ENCODE peak calls at places on chromosomes 13 and 19, in nine cellular contexts. B, R, V, P, Z, T, S, N and Y are unnamed samples.
A peak's percentile ranks its signal among the peaks of the same experiment; 100 is the strongest.

GRCh38 chr19:14550201-14550754 is 20.9 kb downstream of the TECR start:
- DNase-seq in B (no peak), R (no peak), V (no peak), P (no peak), Z (no peak), T (no peak), S (no peak), N (peak; percentile 96), Y (no peak)

GRCh38 chr13:92158335-92158734 is 759.9 kb downstream of the GPC5 start:
- DNase-seq in B (peak; percentile 79), R (no peak), V (no peak), P (no peak), Z (no peak), T (no peak), S (no peak), N (no peak), Y (no peak)

GRCh38 chr13:73040968-73041580 is 17.7 kb upstream of the KLF5 start:
- DNase-seq in B (no peak), R (no peak), V (no peak), P (no peak), Z (no peak), T (no peak), S (no peak), N (no peak), Y (no peak)

GRCh38 chr19:40247735-40248262 is 21.3 kb upstream of the CCNP start:
- DNase-seq in B (no peak), R (peak; percentile 6), V (no peak), P (no peak), Z (no peak), T (no peak), S (no peak), N (no peak), Y (no peak)

GRCh38 chr13:48526269-48526668 is 6.6 kb downstream of the RCBTB2 start:
- DNase-seq in B (no peak), R (no peak), V (no peak), P (no peak), Z (no peak), T (no peak), S (peak; percentile 59), N (no peak), Y (no peak)

GRCh38 chr19:33234092-33234491 is 8.4 kb upstream of the SLC7A10 start:
- DNase-seq in B (no peak), R (no peak), V (no peak), P (no peak), Z (no peak), T (no peak), S (no peak), N (no peak), Y (no peak)

GRCh38 chr19:4639531-4640246 is 373 bp downstream of the TNFAIP8L1 start:
- DNase-seq in B (no peak), R (peak; percentile 87), V (peak; percentile 37), P (no peak), Z (no peak), T (no peak), S (no peak), N (no peak), Y (no peak)

GRCh38 chr13:92843549-92843948 is 383.1 kb upstream of the GPC6 start:
- DNase-seq in B (peak; percentile 88), R (no peak), V (no peak), P (no peak), Z (no peak), T (no peak), S (no peak), N (no peak), Y (no peak)

GRCh38 chr19:11478167-11479089 is 2.4 kb downstream of the ELAVL3 start:
- DNase-seq in B (no peak), R (no peak), V (no peak), P (no peak), Z (no peak), T (no peak), S (no peak), N (no peak), Y (no peak)

GRCh38 chr19:11479090-11479469 is 1.8 kb downstream of the ELAVL3 start:
- DNase-seq in B (no peak), R (no peak), V (no peak), P (no peak), Z (no peak), T (no peak), S (no peak), N (no peak), Y (no peak)

GRCh38 chr19:11480081-11480926 is 542 bp downstream of the ELAVL3 start:
- DNase-seq in B (no peak), R (peak; percentile 83), V (no peak), P (no peak), Z (no peak), T (no peak), S (no peak), N (no peak), Y (no peak)

GRCh38 chr19:11480927-11481776 is at the start of gene ELAVL3:
- DNase-seq in B (no peak), R (peak; percentile 82), V (no peak), P (no peak), Z (no peak), T (no peak), S (no peak), N (no peak), Y (no peak)

GRCh38 chr19:11479470-11480080 is 1.3 kb downstream of the ELAVL3 start:
- DNase-seq in B (no peak), R (peak; percentile 91), V (no peak), P (peak; percentile 50), Z (no peak), T (no peak), S (no peak), N (no peak), Y (no peak)
- H3K4me3 ChIP-seq in B (no peak overlapping the region), R (peak overlapping the region; percentile 17), V (no peak overlapping the region), P (peak overlapping the region; percentile 90), Z (no peak overlapping the region), T (no peak overlapping the region), S (no peak overlapping the region), N (peak overlapping the region; percentile 45), Y (peak overlapping the region; percentile 23)

GRCh38 chr13:30465541-30466357 is at the start of gene HMGB1:
- DNase-seq in B (peak; percentile 99), R (peak; percentile 95), V (peak; percentile 98), P (peak; percentile 99), Z (peak; percentile 82), T (peak; percentile 99), S (peak; percentile 96), N (peak; percentile 99), Y (peak; percentile 97)

GRCh38 chr13:30463820-30464495 is 1.8 kb downstream of the HMGB1 start:
- DNase-seq in B (peak; percentile 69), R (no peak), V (peak; percentile 58), P (no peak), Z (no peak), T (peak; percentile 87), S (peak; percentile 86), N (peak; percentile 54), Y (no peak)

GRCh38 chr13:30466841-30467252 is 1.1 kb upstream of the HMGB1 start:
- DNase-seq in B (no peak), R (no peak), V (no peak), P (no peak), Z (no peak), T (peak; percentile 20), S (no peak), N (no peak), Y (no peak)

GRCh38 chr13:30464496-30465351 is 1.0 kb downstream of the HMGB1 start:
- DNase-seq in B (peak; percentile 83), R (peak; percentile 95), V (peak; percentile 84), P (peak; percentile 72), Z (no peak), T (peak; percentile 74), S (peak; percentile 86), N (peak; percentile 65), Y (no peak)

GRCh38 chr13:30466358-30466714 is 600 bp upstream of the HMGB1 start:
- DNase-seq in B (no peak), R (no peak), V (no peak), P (no peak), Z (no peak), T (no peak), S (no peak), N (no peak), Y (no peak)
- H3K27ac ChIP-seq in B (peak overlapping the region; percentile 62), R (no peak overlapping the region), V (no peak overlapping the region), P (peak overlapping the region; percentile 85), Z (peak overlapping the region; percentile 82), T (no peak overlapping the region), S (no peak overlapping the region), N (no peak overlapping the region), Y (no peak overlapping the region)

GRCh38 chr19:53960886-53961285 is 1.9 kb upstream of the CACNG8 start:
- DNase-seq in B (no peak), R (no peak), V (no peak), P (no peak), Z (no peak), T (no peak), S (no peak), N (no peak), Y (no peak)

GRCh38 chr19:53960187-53960586 is 2.5 kb upstream of the CACNG8 start:
- DNase-seq in B (no peak), R (no peak), V (no peak), P (no peak), Z (no peak), T (no peak), S (no peak), N (no peak), Y (no peak)

GRCh38 chr19:53962887-53963435 is at the start of gene CACNG8:
- DNase-seq in B (no peak), R (peak; percentile 70), V (no peak), P (no peak), Z (no peak), T (no peak), S (no peak), N (no peak), Y (no peak)

GRCh38 chr19:53959176-53959757 is 3.5 kb upstream of the CACNG8 start:
- DNase-seq in B (no peak), R (no peak), V (no peak), P (no peak), Z (no peak), T (no peak), S (no peak), N (no peak), Y (no peak)

DNA sequence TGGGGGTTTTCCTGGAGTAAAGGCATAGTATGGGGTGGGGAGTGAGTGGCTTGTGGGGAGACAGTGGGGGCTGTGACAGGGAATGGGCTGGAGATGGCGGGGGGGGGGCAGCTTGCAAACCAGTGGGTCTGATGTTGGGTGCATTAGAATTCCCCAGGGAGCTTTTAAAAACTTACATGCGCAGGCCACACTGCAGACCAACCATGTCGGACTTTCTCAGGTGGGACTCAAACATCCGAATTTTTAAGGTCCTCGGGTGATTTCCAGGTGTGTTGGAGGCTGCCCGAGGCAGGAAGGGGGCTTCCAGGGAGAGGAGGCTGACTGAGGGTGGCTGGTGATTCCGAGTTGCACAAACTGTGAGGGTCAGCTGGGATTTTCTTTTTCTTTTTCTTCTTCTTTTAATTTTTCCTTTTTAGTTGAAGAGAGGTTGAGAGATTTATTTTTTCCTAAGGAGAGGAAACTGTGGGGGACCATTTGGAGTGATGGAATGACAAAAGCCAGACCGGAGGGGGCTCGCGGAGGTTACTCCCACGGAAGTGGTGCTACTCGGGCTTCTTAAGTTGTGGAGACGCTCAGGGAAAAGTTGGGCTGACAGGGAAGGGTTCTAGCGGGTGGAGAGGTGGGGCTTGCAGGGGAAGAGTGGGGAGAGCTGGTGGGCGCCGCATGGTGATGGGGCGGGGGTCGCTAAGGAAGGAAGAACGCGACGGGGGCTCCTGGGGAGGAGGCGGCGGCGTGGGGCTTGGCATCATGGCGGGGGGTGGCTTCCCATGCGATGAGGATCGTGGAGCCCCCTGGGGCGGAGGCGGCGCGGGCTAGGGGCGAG is 1.0 kb upstream of the CACNG8 start:
- DNase-seq in B (no peak), R (peak; percentile 70), V (no peak), P (no peak), Z (no peak), T (no peak), S (no peak), N (no peak), Y (no peak)
- H3K4me3 ChIP-seq in B (no peak overlapping the region), R (no peak overlapping the region), V (no peak overlapping the region), P (peak overlapping the region; percentile 56), Z (peak overlapping the region; percentile 83), T (no peak overlapping the region), S (no peak overlapping the region), N (no peak overlapping the region), Y (peak overlapping the region; percentile 36)

GRCh38 chr19:12778020-12778904 is 2.9 kb upstream of the HOOK2 start:
- DNase-seq in B (peak; percentile 78), R (peak; percentile 89), V (peak; percentile 86), P (no peak), Z (no peak), T (peak; percentile 63), S (peak; percentile 65), N (peak; percentile 85), Y (no peak)

GRCh38 chr19:12779162-12779993 is 4.0 kb upstream of the HOOK2 start:
- DNase-seq in B (peak; percentile 93), R (peak; percentile 80), V (peak; percentile 77), P (no peak), Z (no peak), T (no peak), S (no peak), N (no peak), Y (no peak)

GRCh38 chr19:12778905-12779161 is 3.5 kb upstream of the HOOK2 start:
- DNase-seq in B (no peak), R (no peak), V (no peak), P (no peak), Z (no peak), T (no peak), S (no peak), N (no peak), Y (no peak)

GRCh38 chr19:12774588-12775555 is at the start of gene HOOK2:
- DNase-seq in B (no peak), R (peak; percentile 93), V (peak; percentile 58), P (no peak), Z (no peak), T (peak; percentile 33), S (no peak), N (peak; percentile 98), Y (no peak)

GRCh38 chr19:12777217-12778019 is 2.1 kb upstream of the HOOK2 start:
- DNase-seq in B (peak; percentile 81), R (peak; percentile 97), V (peak; percentile 80), P (no peak), Z (no peak), T (peak; percentile 81), S (peak; percentile 89), N (peak; percentile 77), Y (no peak)
- H3K27ac ChIP-seq in B (peak overlapping the region; percentile 94), R (peak overlapping the region; percentile 93), V (peak overlapping the region; percentile 98), P (no peak overlapping the region), Z (peak overlapping the region; percentile 87), T (peak overlapping the region; percentile 91), S (peak overlapping the region; percentile 57), N (peak overlapping the region; percentile 97), Y (no peak overlapping the region)